ENCODE peak calls at places on chromosomes 6 and 20, in seven cellular contexts. Z is nephron progenitor cell; Q is mucosa of gallbladder; W is left ventricle myocardium superior; S is fibroblast of the aortic adventitia; I is activated gamma-delta T cell treated with anti-CD3 and anti-CD28 coated beads, Interleukin-2, amount 50 U/mL, for 16 hours; O is HEK293T. F is an unnamed sample.

GRCh38 chr6:79438015-79438414 is 99.2 kb downstream of the LCA5 start:
- DNase-seq in Z (no peak), Q (peak), W (peak), S (peak), I (no peak), O (no peak), F (no peak)

GRCh38 chr20:57738484-57738883 is 28.7 kb upstream of the PMEPA1 start:
- DNase-seq in Z (no peak), Q (no peak), W (no peak), S (no peak), I (no peak), O (peak), F (no peak)

GRCh38 chr6:51249798-51250197 is 431.1 kb downstream of the TFAP2B start:
- DNase-seq in Z (no peak), Q (no peak), W (no peak), S (no peak), I (no peak), O (no peak), F (no peak)

GRCh38 chr20:33460711-33461110 is 17.1 kb upstream of the SNTA1 start:
- DNase-seq in Z (no peak), Q (no peak), W (no peak), S (no peak), I (no peak), O (no peak), F (no peak)

GRCh38 chr6:150267686-150268561 is 100.9 kb upstream of the IYD start:
- DNase-seq in Z (no peak), Q (no peak), W (no peak), S (peak), I (no peak), O (no peak), F (peak)

GRCh38 chr6:124400600-124400999 is 561.6 kb upstream of the RNF217 start:
- DNase-seq in Z (no peak), Q (no peak), W (no peak), S (no peak), I (no peak), O (no peak), F (no peak)

GRCh38 chr6:3575701-3576100 is 118.9 kb upstream of the SLC22A23 start:
- DNase-seq in Z (no peak), Q (no peak), W (no peak), S (no peak), I (no peak), O (no peak), F (no peak)

GRCh38 chr6:22106445-22106844 is 190.4 kb downstream of the PRL start:
- DNase-seq in Z (no peak), Q (no peak), W (no peak), S (no peak), I (no peak), O (no peak), F (no peak)

GRCh38 chr20:51428451-51429143 is 113.9 kb downstream of the NFATC2 start:
- DNase-seq in Z (peak), Q (peak), W (peak), S (peak), I (no peak), O (no peak), F (peak)

GRCh38 chr20:11549172-11550117 is 368.2 kb upstream of the BTBD3 start:
- DNase-seq in Z (no peak), Q (no peak), W (no peak), S (no peak), I (no peak), O (no peak), F (no peak)

F was measured in IMR-90.